ENCODE peak calls at places on chromosomes 1 and 21, in seven cellular contexts. N, R, T, A, Q, D and L are unnamed samples. For H3K4me1, the result is how much of the 10 kb centered on the place peaks cover.

GRCh38 chr1:100670083-100670482 is 49.5 kb upstream of the VCAM1 start:
- DNase-seq in N (no peak), R (no peak), T (no peak), A (no peak), Q (no peak), D (no peak), L (no peak)

GRCh38 chr1:23745515-23745914 is 2.2 kb downstream of the ELOA start:
- DNase-seq in N (peak), R (no peak), T (no peak), A (peak), Q (no peak), D (no peak), L (no peak)

GRCh38 chr1:43432907-43433306 is 20.8 kb downstream of the HYI start:
- DNase-seq in N (no peak), R (no peak), T (no peak), A (no peak), Q (no peak), D (no peak), L (no peak)

GRCh38 chr1:116817582-116818064 is 63.4 kb downstream of the CD2 start:
- DNase-seq in N (peak), R (peak), T (peak), A (peak), Q (no peak), D (no peak), L (peak)

GRCh38 chr1:167291539-167292195 is 71.0 kb downstream of the POU2F1 start:
- DNase-seq in N (no peak), R (no peak), T (no peak), A (no peak), Q (no peak), D (no peak), L (no peak)

GRCh38 chr1:71311396-71311795 is 230.6 kb upstream of the ZRANB2 start:
- DNase-seq in N (no peak), R (no peak), T (no peak), A (no peak), Q (no peak), D (no peak), L (no peak)

GRCh38 chr1:44293761-44294315 is 61.2 kb downstream of the ERI3 start:
- DNase-seq in N (no peak), R (no peak), T (no peak), A (no peak), Q (no peak), D (peak), L (no peak)

GRCh38 chr1:240098534-240098933 is 6.9 kb downstream of the FMN2 start:
- DNase-seq in N (no peak), R (no peak), T (no peak), A (peak), Q (no peak), D (no peak), L (no peak)

GRCh38 chr1:171506525-171507304 is 21.4 kb downstream of the PRRC2C start:
- DNase-seq in N (no peak), R (no peak), T (no peak), A (no peak), Q (no peak), D (no peak), L (no peak)

GRCh38 chr1:198199105-198199504 is 42.3 kb downstream of the NEK7 start:
- DNase-seq in N (peak), R (no peak), T (peak), A (no peak), Q (no peak), D (no peak), L (no peak)

GRCh38 chr1:3247521-3248031 is 178.6 kb downstream of the PRDM16 start:
- DNase-seq in N (peak), R (peak), T (no peak), A (no peak), Q (no peak), D (no peak), L (no peak)

GRCh38 chr1:201004732-201005131 is 18.8 kb downstream of the KIF21B start:
- DNase-seq in N (no peak), R (no peak), T (no peak), A (peak), Q (no peak), D (no peak), L (no peak)

GRCh38 chr1:215523906-215524305 is 43.2 kb upstream of the KCTD3 start:
- DNase-seq in N (no peak), R (peak), T (no peak), A (no peak), Q (no peak), D (no peak), L (no peak)
- H3K4me1 ChIP-seq in N (under half), R (under half), T (under half), A (under half), Q (under half), D (under half), L (under half)

DNA sequence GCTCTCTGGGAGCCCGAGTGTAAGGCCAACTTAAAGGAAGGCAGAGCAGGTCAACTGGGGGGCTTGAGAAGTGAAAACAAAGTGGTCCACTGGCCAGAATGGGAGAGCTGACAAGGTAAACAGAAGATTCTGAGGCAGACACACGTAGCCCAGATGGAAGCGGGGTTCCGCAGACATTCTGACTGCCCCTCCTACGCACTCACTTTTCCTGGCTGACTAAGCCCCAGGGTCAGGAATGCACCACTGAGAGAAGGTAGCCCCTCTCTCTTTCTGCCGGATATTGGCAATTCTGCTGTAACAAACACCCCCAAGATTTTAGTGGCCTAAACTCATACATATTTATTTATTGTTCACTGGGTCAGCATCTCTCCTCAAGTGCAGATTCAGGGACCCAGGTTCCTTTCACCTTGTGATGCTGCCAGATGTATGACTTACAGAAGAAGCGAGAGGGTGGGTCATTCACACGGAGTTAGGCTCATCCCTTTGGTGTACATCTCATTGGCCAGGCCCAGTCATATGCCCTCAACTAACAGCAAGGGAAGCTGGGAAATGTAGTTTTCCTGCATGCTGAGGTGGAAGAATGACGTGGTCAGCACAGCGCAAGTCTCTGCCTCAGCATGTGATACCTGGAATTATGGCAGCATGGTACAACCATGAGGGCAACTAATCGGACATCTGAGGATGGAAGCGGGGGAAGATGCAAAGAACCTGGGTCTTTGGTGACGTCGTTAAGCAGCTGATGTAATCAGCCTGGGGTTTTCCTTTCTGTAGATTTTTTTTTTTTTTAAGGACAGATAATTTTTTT is 43.5 kb upstream of the MRPS6 start:
- DNase-seq in N (peak), R (peak), T (peak), A (peak), Q (no peak), D (peak), L (no peak)
- H3K4me3 ChIP-seq in N (no peak), R (no peak), T (no peak), A (no peak), Q (no peak), D (no peak), L (no peak)

GRCh38 chr1:204102719-204103118 is 29.8 kb downstream of the SOX13 start:
- DNase-seq in N (peak), R (no peak), T (no peak), A (peak), Q (no peak), D (no peak), L (no peak)

GRCh38 chr1:204102029-204102611 is 29.2 kb downstream of the SOX13 start:
- DNase-seq in N (no peak), R (no peak), T (no peak), A (no peak), Q (no peak), D (no peak), L (no peak)

GRCh38 chr1:204104331-204105222 is 31.7 kb downstream of the SOX13 start:
- DNase-seq in N (peak), R (no peak), T (no peak), A (peak), Q (no peak), D (peak), L (no peak)

GRCh38 chr1:204106825-204107224 is 33.9 kb downstream of the SOX13 start:
- DNase-seq in N (no peak), R (no peak), T (no peak), A (no peak), Q (no peak), D (no peak), L (no peak)

GRCh38 chr1:204103121-204103741 is 30.3 kb downstream of the SOX13 start:
- DNase-seq in N (no peak), R (no peak), T (no peak), A (no peak), Q (no peak), D (no peak), L (no peak)
- H3K4me1 ChIP-seq in N (under half), R (under half), T (under half), A (half or more), Q (under half), D (under half), L (half or more)

DNA sequence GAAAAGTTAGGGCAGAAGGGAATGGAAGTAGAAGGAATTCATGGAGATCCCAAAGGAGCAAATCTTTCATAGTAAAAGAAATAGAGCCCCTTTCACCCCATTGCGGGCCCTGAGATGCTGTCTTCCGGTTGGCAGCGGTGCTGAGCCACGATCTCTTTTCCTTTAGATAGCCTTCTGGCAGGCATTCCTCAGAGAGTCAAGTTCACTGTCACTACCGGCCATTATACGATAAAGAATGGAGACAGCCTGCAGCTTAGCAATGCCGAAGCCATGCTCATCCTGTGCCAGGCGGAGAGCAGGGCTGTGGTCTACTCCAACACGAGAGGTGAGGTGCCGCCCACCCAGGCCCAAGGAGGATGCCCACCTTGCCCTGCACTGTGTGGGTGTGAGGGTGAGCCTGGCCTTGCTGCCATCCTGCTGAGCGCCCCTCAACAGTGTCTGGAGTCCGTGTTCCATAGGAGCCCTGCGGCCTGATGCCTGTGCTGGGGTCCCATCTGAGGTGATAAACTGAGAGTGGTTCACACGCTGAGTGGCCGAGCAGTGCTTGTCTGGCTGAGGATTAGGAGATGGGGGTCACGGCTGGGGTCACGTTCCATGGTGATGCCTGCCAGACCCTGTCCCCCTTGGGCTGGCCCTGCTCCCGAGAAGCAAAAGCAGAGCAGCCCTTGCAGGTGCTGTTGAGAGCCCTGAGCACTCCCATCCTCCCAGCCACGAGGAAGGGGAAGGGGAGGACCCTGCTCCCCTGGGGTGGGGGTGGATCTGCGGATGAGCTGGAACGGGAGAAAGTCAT is 20.4 kb upstream of the PWP2 start:
- DNase-seq in N (no peak), R (no peak), T (no peak), A (no peak), Q (no peak), D (no peak), L (no peak)
- H3K4me3 ChIP-seq in N (no peak), R (no peak), T (no peak), A (no peak), Q (no peak), D (no peak), L (no peak)

DNA sequence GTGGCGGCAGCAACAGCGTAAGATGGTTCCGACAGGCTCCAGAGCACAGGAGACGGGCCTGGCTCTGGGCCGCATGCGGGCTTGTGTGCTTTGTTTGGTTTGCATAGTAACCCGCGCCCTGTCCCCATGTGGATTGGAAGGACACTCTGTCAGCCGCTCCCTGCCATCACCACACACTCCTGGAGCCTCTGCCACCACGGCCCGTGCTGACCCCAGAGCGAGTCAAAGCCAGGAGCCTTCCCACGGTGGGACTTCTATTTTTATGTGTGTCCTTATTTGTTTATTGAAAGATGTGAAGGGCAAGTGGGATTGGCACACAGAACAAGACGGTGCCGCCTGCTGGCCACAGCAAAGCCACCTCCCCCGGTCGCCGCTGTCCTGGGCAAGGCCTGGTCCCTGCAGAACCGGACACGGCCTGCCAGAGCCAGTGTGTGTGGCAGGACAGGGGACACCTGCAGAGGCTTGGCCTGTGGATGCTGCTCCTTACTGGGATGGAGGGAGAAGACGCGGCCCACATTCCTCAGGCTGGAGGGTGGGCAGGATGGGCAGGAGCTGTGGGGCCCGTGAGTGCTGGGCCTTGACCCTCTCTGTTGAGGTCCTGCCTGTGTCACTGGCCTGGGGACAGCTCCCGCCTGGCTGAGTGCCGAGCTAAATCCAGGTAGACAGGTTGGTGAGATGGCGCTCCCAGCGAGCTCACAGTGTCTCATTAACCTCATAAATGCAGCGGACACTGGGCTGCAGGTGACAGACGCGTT is 64.4 kb downstream of the AGPAT3 start:
- DNase-seq in N (no peak), R (no peak), T (no peak), A (no peak), Q (no peak), D (peak), L (no peak)
- H3K4me1 ChIP-seq in N (under half), R (under half), T (under half), A (under half), Q (under half), D (under half), L (under half)

GRCh38 chr1:9561429-9561828 is 22.2 kb downstream of the SLC25A33 start:
- DNase-seq in N (peak), R (peak), T (peak), A (peak), Q (no peak), D (no peak), L (no peak)
- H3K4me3 ChIP-seq in N (no peak), R (no peak), T (no peak), A (no peak), Q (no peak), D (peak), L (no peak)

DNA sequence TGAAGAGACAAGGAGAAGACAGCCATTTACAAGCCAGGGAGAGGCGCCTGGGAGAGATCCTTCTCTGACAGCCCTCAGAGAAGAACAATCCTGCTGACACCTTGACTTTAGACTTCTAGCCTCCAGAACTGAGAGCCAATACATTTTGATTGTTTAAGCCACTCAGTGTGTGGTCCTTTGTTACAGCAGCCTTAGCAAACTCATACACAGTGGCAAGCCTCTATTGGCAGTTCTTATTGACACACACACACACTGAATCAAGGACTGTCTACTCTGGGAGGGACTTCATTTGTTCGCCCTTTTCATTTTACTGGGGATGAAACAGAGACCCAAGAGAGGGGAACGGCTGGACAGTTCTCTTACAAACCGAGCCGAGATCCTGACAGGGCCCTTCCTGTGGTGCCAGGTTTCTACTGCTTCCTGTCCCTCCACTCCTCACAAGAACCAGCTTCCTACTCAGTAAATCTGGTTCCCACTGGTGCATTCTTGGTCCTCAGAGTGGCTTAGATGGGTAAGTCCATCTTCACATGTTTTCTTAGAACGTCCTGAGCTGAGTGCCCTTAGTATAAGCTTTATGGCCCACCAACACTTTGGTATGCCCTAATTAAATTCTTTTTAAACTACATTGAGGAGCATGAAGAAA is 14.7 kb downstream of the SLAMF1 start:
- DNase-seq in N (no peak), R (no peak), T (no peak), A (no peak), Q (no peak), D (no peak), L (no peak)
- H3K4me1 ChIP-seq in N (under half), R (under half), T (under half), A (under half), Q (under half), D (under half), L (under half)

GRCh38 chr1:234303231-234303630 is 70.0 kb upstream of the COA6 start:
- DNase-seq in N (no peak), R (no peak), T (no peak), A (no peak), Q (no peak), D (no peak), L (no peak)
- H3K4me3 ChIP-seq in N (no peak), R (no peak), T (no peak), A (no peak), Q (no peak), D (no peak), L (no peak)

GRCh38 chr1:230857077-230857476 is 11.2 kb downstream of the C1orf198 start:
- DNase-seq in N (no peak), R (no peak), T (no peak), A (no peak), Q (no peak), D (no peak), L (no peak)

GRCh38 chr1:230855886-230856285 is 12.4 kb downstream of the C1orf198 start:
- DNase-seq in N (no peak), R (no peak), T (no peak), A (no peak), Q (no peak), D (no peak), L (no peak)

GRCh38 chr1:230853736-230854135 is 14.6 kb downstream of the C1orf198 start:
- DNase-seq in N (no peak), R (no peak), T (no peak), A (no peak), Q (no peak), D (no peak), L (no peak)

GRCh38 chr1:230852959-230853358 is 15.4 kb downstream of the C1orf198 start:
- DNase-seq in N (no peak), R (no peak), T (no peak), A (no peak), Q (no peak), D (no peak), L (no peak)

GRCh38 chr1:230854423-230854822 is 13.9 kb downstream of the C1orf198 start:
- DNase-seq in N (no peak), R (no peak), T (no peak), A (no peak), Q (no peak), D (no peak), L (no peak)
- H3K4me1 ChIP-seq in N (under half), R (under half), T (under half), A (under half), Q (under half), D (under half), L (half or more)

DNA sequence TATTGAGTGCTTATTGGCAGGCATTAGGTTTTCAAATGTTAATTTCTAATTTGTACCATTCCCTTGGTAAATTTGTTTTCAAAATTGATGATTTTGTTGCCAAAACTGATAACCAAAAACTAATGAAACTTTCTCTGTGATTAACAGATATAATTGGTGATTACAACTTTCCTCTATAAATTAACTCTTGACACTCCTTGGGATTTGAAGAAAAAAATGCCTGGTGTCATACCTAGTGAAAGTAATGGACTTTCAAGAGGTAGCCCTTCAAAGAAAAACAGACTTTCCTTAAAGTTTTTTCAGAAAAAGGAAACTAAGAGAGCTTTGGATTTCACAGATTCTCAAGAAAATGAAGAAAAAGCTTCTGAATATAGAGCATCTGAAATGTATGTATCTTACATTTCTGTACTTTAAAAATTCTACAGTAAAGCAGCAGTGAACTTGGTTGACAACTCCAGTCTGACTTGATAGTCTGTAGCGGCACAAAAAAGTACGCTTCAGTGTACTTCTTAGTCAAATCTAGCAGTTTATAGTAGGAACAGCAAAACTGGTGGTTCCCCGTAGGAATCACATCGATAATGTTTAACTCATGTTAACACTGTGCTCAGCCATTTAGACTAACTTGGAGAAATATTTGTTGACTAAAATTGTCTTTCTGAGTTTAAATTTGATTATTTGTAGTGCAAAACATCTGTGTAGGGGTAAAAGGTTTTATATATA is 3.0 kb downstream of the USP1 start:
- DNase-seq in N (no peak), R (no peak), T (no peak), A (no peak), Q (no peak), D (no peak), L (no peak)
- H3K4me3 ChIP-seq in N (no peak), R (no peak), T (no peak), A (peak), Q (no peak), D (no peak), L (no peak)